ENCODE peak calls at places on chromosomes 6 and 20, in six cellular contexts. R is ovary, B is pancreas, S is GM10248, W is hepatocyte, L is astrocyte. H is an unnamed sample.

GRCh38 chr6:35729349-35729678 is 7.5 kb upstream of the ARMC12 start:
- DNase-seq in R (no peak), B (no peak), S (no peak), W (no peak), L (no peak), H (no peak)

GRCh38 chr6:118712955-118713354 is 61.6 kb upstream of the CEP85L start:
- DNase-seq in R (no peak), B (no peak), S (no peak), W (no peak), L (peak), H (no peak)

GRCh38 chr6:37882724-37883413 is 63.3 kb downstream of the ZFAND3 start:
- DNase-seq in R (no peak), B (no peak), S (no peak), W (peak), L (peak), H (no peak)

GRCh38 chr20:49616154-49617007 is 48.4 kb upstream of the PTGIS start:
- DNase-seq in R (peak), B (no peak), S (no peak), W (no peak), L (no peak), H (no peak)

GRCh38 chr6:108902389-108902792 is 54.2 kb downstream of the ARMC2 start:
- DNase-seq in R (no peak), B (no peak), S (no peak), W (no peak), L (peak), H (no peak)

GRCh38 chr20:32390999-32391398 is 32.9 kb downstream of the ASXL1 start:
- DNase-seq in R (no peak), B (no peak), S (no peak), W (no peak), L (no peak), H (no peak)

GRCh38 chr20:54346269-54346668 is 129.1 kb upstream of the DOK5 start:
- DNase-seq in R (no peak), B (no peak), S (no peak), W (no peak), L (no peak), H (no peak)

GRCh38 chr6:166417285-166417691 is 34.5 kb upstream of the MPC1 start:
- DNase-seq in R (peak), B (no peak), S (no peak), W (no peak), L (no peak), H (no peak)

DNA sequence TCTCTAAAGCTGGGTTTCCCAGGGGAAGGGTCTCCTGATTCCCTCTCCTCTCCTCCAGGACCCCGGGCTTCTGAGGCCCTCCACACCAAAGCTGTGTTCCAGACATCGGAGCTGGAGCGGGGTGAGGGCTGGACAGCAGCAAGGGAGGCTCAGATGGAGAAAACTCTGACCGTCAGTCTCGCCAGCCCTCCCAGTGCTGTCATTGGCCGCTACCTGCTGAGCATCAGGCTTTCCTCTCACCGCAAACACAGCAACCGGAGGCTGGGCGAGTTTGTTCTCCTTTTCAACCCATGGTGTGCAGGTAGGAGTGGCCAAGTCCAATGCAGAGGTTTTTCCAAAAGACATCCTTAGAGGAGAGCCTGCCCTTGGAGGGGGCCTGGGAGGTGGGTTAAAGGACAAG is 14.4 kb downstream of the TGM6 start:
- DNase-seq in R (no peak), B (no peak), S (no peak), W (no peak), L (no peak), H (no peak)
- TF ChIP-seq CTCF in R (no peak), B (no peak), S (no peak), W (no peak), L (no peak), H (no peak)

GRCh38 chr6:137342607-137343186 is 123.5 kb upstream of the IFNGR1 start:
- DNase-seq in R (peak), B (no peak), S (no peak), W (no peak), L (no peak), H (no peak)

GRCh38 chr6:137339929-137340559 is 120.9 kb upstream of the IFNGR1 start:
- DNase-seq in R (no peak), B (no peak), S (no peak), W (no peak), L (peak), H (no peak)

GRCh38 chr6:137341721-137342195 is 122.6 kb upstream of the IFNGR1 start:
- DNase-seq in R (no peak), B (peak), S (peak), W (no peak), L (no peak), H (peak)
- TF ChIP-seq CTCF in R (no peak), B (no peak), S (peak), W (no peak), L (no peak), H (no peak)

DNA sequence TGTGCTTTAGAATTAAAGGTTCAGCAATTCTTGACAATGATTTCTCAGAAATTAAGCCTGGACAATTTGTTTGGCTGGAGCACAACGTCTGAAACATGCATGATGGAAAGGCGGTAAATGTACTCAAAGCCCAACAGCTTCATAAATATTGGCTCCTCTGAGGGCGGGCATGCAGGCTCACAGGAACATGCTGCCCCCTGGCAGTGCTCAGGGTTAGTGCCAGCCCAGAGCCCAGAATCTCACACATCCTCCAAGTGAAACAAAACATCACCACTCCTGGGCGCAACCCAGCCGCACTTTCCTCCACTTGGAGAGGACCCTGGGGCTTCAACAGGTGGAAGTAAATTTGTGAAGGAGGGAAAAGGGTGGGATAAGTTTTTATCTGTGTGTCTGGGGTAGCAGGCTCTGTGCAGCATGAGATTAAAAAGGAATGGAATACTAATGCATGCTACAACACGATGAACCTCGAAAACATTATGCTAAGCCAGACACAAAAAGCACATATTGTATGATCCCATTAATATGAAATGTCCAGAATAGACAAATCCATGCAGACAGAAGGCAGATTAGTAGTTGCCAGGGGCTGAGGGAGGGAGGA is 54.1 kb upstream of the PTPRT start:
- DNase-seq in R (no peak), B (no peak), S (no peak), W (no peak), L (no peak), H (no peak)
- TF ChIP-seq CTCF in R (no peak), B (no peak), S (peak), W (peak), L (no peak), H (no peak)

GRCh38 chr6:104768906-104769305 is 90.8 kb downstream of the HACE1 start:
- DNase-seq in R (no peak), B (no peak), S (no peak), W (no peak), L (no peak), H (no peak)
- TF ChIP-seq CTCF in R (no peak), B (no peak), S (no peak), W (no peak), L (no peak), H (no peak)

DNA sequence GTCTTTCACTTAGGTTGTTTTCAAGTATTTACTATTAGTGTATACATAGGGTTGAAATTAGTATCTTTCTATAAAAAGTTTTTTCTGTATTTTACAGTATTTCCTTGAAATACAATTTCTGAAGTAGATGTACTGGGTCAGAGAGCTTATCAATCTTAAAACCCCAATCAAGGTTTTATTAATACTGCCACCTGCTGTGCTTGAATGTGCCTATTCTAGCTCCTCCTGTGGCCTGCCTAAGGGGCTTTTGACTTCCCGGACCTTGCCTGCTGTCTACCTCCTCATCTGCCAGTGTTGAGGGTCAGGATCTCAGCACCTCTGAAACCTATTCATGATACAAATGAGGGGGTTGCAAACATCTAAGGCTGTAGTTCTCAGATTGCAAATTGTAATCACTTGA is 9.2 kb downstream of the PACRG start:
- DNase-seq in R (no peak), B (no peak), S (no peak), W (no peak), L (no peak), H (no peak)
- TF ChIP-seq CTCF in R (no peak), B (no peak), S (no peak), W (peak), L (no peak), H (no peak)

DNA sequence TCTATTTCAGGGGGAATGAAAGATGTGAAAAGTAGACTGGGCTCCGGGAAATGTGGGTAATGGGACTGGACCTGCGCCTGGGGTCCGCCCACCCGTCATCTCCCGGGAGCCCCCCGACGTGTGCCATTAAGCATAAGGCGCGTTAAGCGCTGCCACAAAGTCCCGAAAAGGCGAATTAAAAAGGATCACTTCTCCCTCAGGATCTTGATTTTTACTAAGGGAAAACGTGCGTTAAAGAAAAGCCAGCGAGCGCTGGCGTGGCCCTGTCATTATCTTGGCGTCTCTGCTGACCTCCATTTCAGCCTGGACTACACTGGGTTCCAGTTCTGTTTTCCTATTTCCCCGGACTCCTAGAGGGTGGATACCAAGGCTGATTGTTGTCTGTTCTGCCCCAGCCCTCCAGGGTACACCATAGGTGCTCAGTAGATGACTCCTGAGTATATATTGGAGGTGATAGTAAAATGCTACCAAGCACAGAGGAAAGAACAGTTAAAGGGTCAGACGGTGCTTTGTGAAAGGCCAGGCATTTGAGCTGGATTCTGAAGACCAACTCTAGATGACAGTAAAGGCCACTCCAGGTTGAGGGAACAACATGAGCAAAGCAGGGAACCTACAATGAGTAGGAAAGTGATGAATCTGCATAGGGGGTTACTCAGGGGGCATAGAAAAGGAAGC is 89.2 kb upstream of the ARID1B start:
- DNase-seq in R (no peak), B (peak), S (no peak), W (peak), L (peak), H (peak)
- TF ChIP-seq CTCF in R (no peak), B (no peak), S (no peak), W (no peak), L (no peak), H (no peak)

DNA sequence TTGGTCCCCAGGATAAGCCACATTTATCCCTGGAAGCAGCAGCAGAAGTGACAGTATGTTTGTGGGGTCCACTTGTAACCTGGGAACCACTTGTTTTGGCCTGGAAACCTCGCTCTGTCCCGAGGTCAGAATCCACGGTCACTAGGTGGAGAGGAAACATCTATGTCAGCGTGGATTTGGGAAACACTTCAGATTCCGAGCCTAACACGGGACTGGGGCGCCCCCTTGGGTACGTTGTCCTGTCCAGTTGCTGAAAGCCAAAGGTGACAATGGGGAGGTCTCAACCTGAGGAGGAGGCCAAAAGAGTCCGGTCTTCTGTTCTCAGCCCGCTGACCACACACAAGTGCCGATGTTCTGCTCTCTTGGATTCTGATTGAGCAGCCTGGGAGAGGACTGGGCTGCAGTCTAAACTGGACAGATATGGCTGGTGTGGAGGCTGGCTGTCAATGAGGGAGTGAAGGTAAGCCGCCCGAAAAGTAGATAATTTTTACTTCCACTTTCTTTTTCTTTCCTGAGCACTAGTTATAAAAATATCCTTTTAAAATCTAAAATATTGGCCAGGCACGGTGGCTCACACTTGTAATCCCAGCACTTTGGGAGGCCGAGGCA is 4.9 kb upstream of the ZFP57 start:
- DNase-seq in R (no peak), B (no peak), S (no peak), W (no peak), L (no peak), H (no peak)
- TF ChIP-seq CTCF in R (no peak), B (no peak), S (no peak), W (no peak), L (no peak), H (no peak)